ENCODE peak calls at places on chromosomes 3 and 15, in ten cellular contexts. L is OCI-M1; Q is activated CD4-positive, alpha-beta T cell treated with anti-CD3 and anti-CD28 coated beads, Interleukin-2, amount 50 U/mL, for 1 hour; D is B cell; P is tibial artery; G is AML-193; C is NCI-H1105; N is SW 1271; U is activated gamma-delta T cell treated with Interleukin-2 at 50 U/mL for 16 hours; Y is stimulated activated CD4-positive, alpha-beta T cell treated with anti-CD3 and anti-CD28 coated beads, Interleukin-2, amount 100 ng/mL, for 24 hours. J is an unnamed sample.

GRCh38 chr3:189953551-189953950 is 167.1 kb downstream of the P3H2 start:
- DNase-seq in D (no peak), L (no peak), C (no peak), U (no peak), P (no peak), Y (no peak), G (no peak), N (no peak), Q (no peak), J (no peak)

GRCh38 chr3:152104847-152105415 is 163.8 kb upstream of the MBNL1 start:
- DNase-seq in P (no peak), D (no peak), G (peak), Y (no peak), C (no peak), N (no peak), L (peak), U (no peak), Q (no peak), J (no peak)

GRCh38 chr15:99707481-99708270 is 25.6 kb downstream of the LYSMD4 start:
- DNase-seq in P (no peak), Q (no peak), G (no peak), Y (no peak), U (no peak), N (no peak), L (no peak), D (no peak), C (no peak), J (peak)

GRCh38 chr3:144677118-144677517 is 705.5 kb downstream of the DIPK2A start:
- DNase-seq in U (no peak), C (no peak), Q (no peak), P (no peak), D (no peak), N (no peak), G (no peak), L (no peak), Y (no peak), J (peak)

GRCh38 chr3:13192471-13193213 is 119.4 kb upstream of the IQSEC1 start:
- DNase-seq in D (no peak), L (no peak), Q (no peak), Y (no peak), G (no peak), U (no peak), P (peak), N (no peak), C (no peak), J (peak)

GRCh38 chr15:59444082-59444835 is 6.3 kb downstream of the FAM81A start:
- DNase-seq in U (no peak), L (no peak), C (no peak), P (no peak), N (no peak), Y (no peak), D (no peak), Q (no peak), G (no peak), J (no peak)

GRCh38 chr3:97882975-97883598 is 61.3 kb downstream of the CRYBG3 start:
- DNase-seq in N (no peak), P (no peak), Y (no peak), D (no peak), Q (no peak), L (peak), U (no peak), C (no peak), G (no peak), J (peak)

GRCh38 chr15:91271565-91272153 is 171.6 kb downstream of the SV2B start:
- DNase-seq in N (no peak), P (peak), Y (peak), L (peak), Q (peak), U (peak), D (peak), G (peak), C (peak), J (peak)

GRCh38 chr15:55696221-55696620 is 46.7 kb downstream of the PRTG start:
- DNase-seq in G (no peak), D (no peak), P (no peak), N (no peak), U (no peak), Q (no peak), C (no peak), L (no peak), Y (no peak), J (no peak)

GRCh38 chr15:35362195-35362829 is 183.7 kb downstream of the DPH6 start:
- DNase-seq in D (no peak), Q (no peak), U (no peak), C (no peak), P (no peak), Y (no peak), L (no peak), G (no peak), N (no peak), J (no peak)

GRCh38 chr3:188077160-188077812 is 76.7 kb upstream of the LPP start:
- DNase-seq in Q (no peak), D (no peak), Y (no peak), C (no peak), N (no peak), L (no peak), P (peak), U (no peak), G (no peak), J (no peak)

GRCh38 chr3:129519449-129519848 is 9.0 kb upstream of the RHO start:
- DNase-seq in Q (no peak), D (no peak), N (no peak), C (no peak), P (no peak), Y (no peak), G (no peak), L (no peak), U (no peak), J (no peak)

GRCh38 chr3:101531473-101532086 is 18.6 kb upstream of the SENP7 start:
- DNase-seq in Y (no peak), D (no peak), P (no peak), C (no peak), N (no peak), U (no peak), G (no peak), L (peak), Q (no peak), J (peak)

GRCh38 chr3:147298511-147298982 is 107.8 kb downstream of the ZIC4 start:
- DNase-seq in D (no peak), Q (no peak), N (no peak), Y (no peak), L (no peak), U (no peak), G (no peak), P (no peak), C (no peak), J (peak)

GRCh38 chr3:38133557-38134405 is 3.1 kb downstream of the ACAA1 start:
- DNase-seq in U (no peak), Q (no peak), L (no peak), P (no peak), G (no peak), Y (no peak), C (no peak), N (no peak), D (no peak), J (peak)

GRCh38 chr15:95990833-95991232 is 339.7 kb upstream of the NR2F2 start:
- DNase-seq in L (no peak), N (no peak), C (no peak), Q (no peak), G (no peak), P (no peak), D (no peak), U (no peak), Y (no peak), J (no peak)

GRCh38 chr3:157914882-157915281 is 191.3 kb downstream of the SHOX2 start:
- DNase-seq in L (no peak), G (no peak), Q (no peak), N (no peak), C (no peak), P (no peak), U (no peak), Y (no peak), D (no peak), J (peak)

GRCh38 chr3:13495351-13495813 is 15.3 kb downstream of the HDAC11 start:
- DNase-seq in D (no peak), P (no peak), C (no peak), G (no peak), Q (no peak), U (no peak), N (no peak), Y (no peak), L (no peak), J (no peak)

GRCh38 chr3:97940034-97940433 is 32.2 kb downstream of the RIOX2 start:
- DNase-seq in U (no peak), D (no peak), Y (no peak), G (peak), L (peak), P (no peak), C (no peak), N (no peak), Q (no peak), J (no peak)

GRCh38 chr15:56798639-56799038 is 65.3 kb upstream of the ZNF280D start:
- DNase-seq in Q (no peak), G (no peak), N (no peak), D (no peak), C (no peak), P (no peak), Y (peak), L (no peak), U (no peak), J (no peak)

GRCh38 chr15:40695469-40695910 is 516 bp downstream of the RAD51 start:
- DNase-seq in P (no peak), G (no peak), U (no peak), Y (no peak), Q (no peak), N (no peak), D (no peak), L (peak), C (no peak), J (peak)

GRCh38 chr3:30476373-30477082 is 129.9 kb upstream of the TGFBR2 start:
- DNase-seq in Q (no peak), U (no peak), P (no peak), Y (no peak), N (no peak), C (no peak), G (no peak), L (peak), D (no peak), J (peak)

GRCh38 chr3:179071161-179071568 is 444 bp downstream of the ZMAT3 start:
- DNase-seq in P (peak), Q (peak), N (no peak), C (peak), L (peak), D (peak), G (no peak), Y (peak), U (peak), J (peak)

GRCh38 chr3:116741462-116741861 is 31.9 kb downstream of the TUSC7 start:
- DNase-seq in Y (no peak), N (no peak), D (no peak), G (no peak), C (no peak), L (peak), P (no peak), Q (no peak), U (no peak), J (no peak)

GRCh38 chr3:14204605-14205284 is 26.1 kb downstream of the LSM3 start:
- DNase-seq in C (no peak), P (peak), D (no peak), U (no peak), N (no peak), G (peak), Y (no peak), L (peak), Q (no peak), J (peak)

J was measured in A172.